ENCODE peak calls at places on chromosomes 11 and 22, in four cellular contexts. L, T, N and S are unnamed samples.

GRCh38 chr11:7450836-7451235 is 34.5 kb upstream of the OLFML1 start:
- DNase-seq in L (no peak), T (no peak), N (no peak), S (no peak)

GRCh38 chr22:37909756-37910155 is 3.7 kb downstream of the MICALL1 start:
- DNase-seq in L (no peak), T (no peak), N (no peak), S (no peak)

GRCh38 chr11:77602385-77603105 is 12.8 kb downstream of the AQP11 start:
- DNase-seq in L (peak), T (peak), N (no peak), S (peak)

GRCh38 chr11:68447015-68447801 is 13.3 kb upstream of the PPP6R3 start:
- DNase-seq in L (peak), T (peak), N (peak), S (peak)

GRCh38 chr11:64340671-64341335 is 799 bp downstream of the CCDC88B start:
- DNase-seq in L (no peak), T (no peak), N (peak), S (no peak)

GRCh38 chr22:40324468-40325305 is 21.6 kb upstream of the ADSL start:
- DNase-seq in L (no peak), T (no peak), N (no peak), S (no peak)

GRCh38 chr11:32161293-32161692 is 70.4 kb downstream of the RCN1 start:
- DNase-seq in L (no peak), T (no peak), N (no peak), S (no peak)

GRCh38 chr11:102197759-102198158 is 87.5 kb downstream of the YAP1 start:
- DNase-seq in L (no peak), T (no peak), N (peak), S (no peak)

GRCh38 chr11:125402436-125402835 is 93.6 kb downstream of the FEZ1 start:
- DNase-seq in L (peak), T (peak), N (no peak), S (peak)

GRCh38 chr22:22834783-22835182 is 52.8 kb upstream of the IGLL5 start:
- DNase-seq in L (no peak), T (no peak), N (no peak), S (no peak)

GRCh38 chr11:70885281-70885680 is 367.1 kb downstream of the SHANK2 start:
- DNase-seq in L (no peak), T (no peak), N (no peak), S (no peak)

GRCh38 chr11:125494601-125494986 is 1.5 kb downstream of the FEZ1 start:
- DNase-seq in L (no peak), T (no peak), N (no peak), S (no peak)

GRCh38 chr11:102761646-102762238 is 18.7 kb downstream of the MMP10 start:
- DNase-seq in L (peak), T (peak), N (no peak), S (no peak)

GRCh38 chr22:44583854-44584253 is 85.8 kb upstream of the RTL6 start:
- DNase-seq in L (no peak), T (no peak), N (no peak), S (no peak)

GRCh38 chr11:77191823-77192495 is 63.9 kb downstream of the MYO7A start:
- DNase-seq in L (no peak), T (no peak), N (peak), S (peak)

GRCh38 chr22:44723801-44724200 is 21.8 kb downstream of the PRR5 start:
- DNase-seq in L (peak), T (peak), N (no peak), S (peak)

GRCh38 chr11:36469063-36469462 is 41.0 kb downstream of the TRAF6 start:
- DNase-seq in L (peak), T (no peak), N (peak), S (no peak)

GRCh38 chr11:46248270-46249102 is 29.0 kb upstream of the CREB3L1 start:
- DNase-seq in L (peak), T (peak), N (no peak), S (peak)

GRCh38 chr11:77471520-77472234 is 2.2 kb downstream of the PAK1 start:
- DNase-seq in L (no peak), T (no peak), N (peak), S (peak)

GRCh38 chr11:987671-988070 is 48.8 kb downstream of the MUC6 start:
- DNase-seq in L (no peak), T (no peak), N (no peak), S (no peak)

GRCh38 chr11:12204506-12204905 is 94.1 kb downstream of the MICAL2 start:
- DNase-seq in L (no peak), T (no peak), N (no peak), S (no peak)

GRCh38 chr11:3605721-3606324 is 36.0 kb downstream of the ART5 start:
- DNase-seq in L (no peak), T (no peak), N (no peak), S (peak)

GRCh38 chr11:2587132-2587930 is 112.5 kb downstream of the KCNQ1OT1 start:
- DNase-seq in L (no peak), T (no peak), N (no peak), S (no peak)

GRCh38 chr22:37313376-37314314 is 31.3 kb downstream of the CYTH4 start:
- DNase-seq in L (no peak), T (no peak), N (no peak), S (no peak)